ENCODE peak calls at places on chromosomes 13 and 19, in eight cellular contexts. S is activated T-cell treated with anti-CD3 and anti-CD28 coated beads, Interleukin-2, amount 50 U/mL, for 72 hours; U is fibroblast of pulmonary artery; B is hepatic stellate cell; C is activated CD4-positive, alpha-beta T cell treated with anti-CD3 and anti-CD28 coated beads, Interleukin-2, amount 10 ng/mL, durations not matched to agents 7 days and 5 days; O is amniotic stem cell; L is DMS 273 treated with DMSO at 0.1 percent for 48 hours; T is GM12891. F is an unnamed sample.

GRCh38 chr13:87777395-87777794 is 106.2 kb downstream of the SLITRK5 start:
- DNase-seq in L (no peak), T (no peak), U (no peak), S (no peak), B (no peak), O (no peak), C (no peak), F (no peak)

GRCh38 chr13:78147905-78148304 is 229.3 kb upstream of the EDNRB start:
- DNase-seq in L (no peak), U (peak; percentile 89), T (no peak), B (peak; percentile 17), C (no peak), O (peak; percentile 22), S (no peak), F (no peak)

GRCh38 chr13:57865600-57866294 is 234.2 kb downstream of the PCDH17 start:
- DNase-seq in L (no peak), B (no peak), T (no peak), O (no peak), C (no peak), S (no peak), U (no peak), F (no peak)

GRCh38 chr13:108495686-108496363 is 133.6 kb upstream of the MYO16 start:
- DNase-seq in U (no peak), L (no peak), O (no peak), C (no peak), T (peak; percentile 17), S (peak; percentile 4), B (no peak), F (no peak)

GRCh38 chr19:51691122-51692064 is 1.7 kb upstream of the SPACA6 start:
- DNase-seq in O (peak; percentile 34), B (no peak), S (no peak), T (no peak), C (no peak), U (peak; percentile 82), L (no peak), F (no peak)

GRCh38 chr13:29648760-29649159 is 53.3 kb upstream of the SLC7A1 start:
- DNase-seq in S (no peak), L (no peak), C (no peak), T (no peak), U (no peak), B (no peak), O (no peak), F (no peak)

GRCh38 chr13:103277959-103278673 is 211.9 kb upstream of the SLC10A2 start:
- DNase-seq in U (no peak), S (no peak), B (no peak), O (no peak), C (no peak), L (no peak), T (no peak), F (no peak)

GRCh38 chr13:91400094-91400462 is 1.7 kb downstream of the GPC5 start:
- DNase-seq in L (no peak), U (no peak), S (no peak), T (no peak), B (no peak), C (no peak), O (no peak), F (peak; percentile 11)

GRCh38 chr19:38227272-38228004 is 3.4 kb upstream of the DPF1 start:
- DNase-seq in L (no peak), C (no peak), T (no peak), U (no peak), S (no peak), O (no peak), B (no peak), F (no peak)

GRCh38 chr13:27793377-27794074 is 1.2 kb downstream of the GSX1 start:
- DNase-seq in T (no peak), C (no peak), O (no peak), B (no peak), U (no peak), L (no peak), S (no peak), F (no peak)

GRCh38 chr13:21089827-21090226 is 28.4 kb upstream of the LATS2 start:
- DNase-seq in O (no peak), L (no peak), B (no peak), T (no peak), C (no peak), U (no peak), S (no peak), F (no peak)

GRCh38 chr19:19628499-19629134 is 597 bp upstream of the LPAR2 start:
- DNase-seq in T (no peak), O (peak; percentile 40), B (no peak), L (no peak), S (peak; percentile 66), C (no peak), U (peak; percentile 76), F (peak; percentile 68)

GRCh38 chr19:44626067-44626624 is 12.8 kb downstream of the IGSF23 start:
- DNase-seq in B (peak; percentile 82), U (peak; percentile 95), T (no peak), O (peak; percentile 64), S (no peak), C (no peak), L (no peak), F (no peak)

GRCh38 chr19:38388310-38389100 is at the start of gene SPRED3:
- DNase-seq in S (no peak), U (no peak), B (peak; percentile 76), T (no peak), C (no peak), L (no peak), O (no peak), F (peak; percentile 42)

GRCh38 chr19:11345122-11345752 is 831 bp downstream of the TMEM205 start:
- DNase-seq in L (no peak), T (no peak), O (no peak), B (no peak), U (no peak), C (no peak), S (no peak), F (no peak)

GRCh38 chr19:10416380-10417257 is 3.7 kb upstream of the PDE4A start:
- DNase-seq in U (peak; percentile 94), S (peak; percentile 99), C (peak; percentile 93), B (peak; percentile 95), O (peak; percentile 62), T (peak; percentile 73), L (peak; percentile 86), F (peak; percentile 93)

GRCh38 chr13:55464222-55464621 is 1676.5 kb upstream of the PRR20A start:
- DNase-seq in U (no peak), B (no peak), C (no peak), L (no peak), T (no peak), O (no peak), S (no peak), F (no peak)

GRCh38 chr13:113129921-113130750 is 7.5 kb downstream of the F10 start:
- DNase-seq in S (peak; percentile 52), U (peak; percentile 41), L (no peak), O (no peak), T (no peak), C (no peak), B (no peak), F (no peak)

GRCh38 chr19:29497241-29497640 is 28.6 kb upstream of the VSTM2B start:
- DNase-seq in O (no peak), L (no peak), B (no peak), U (no peak), T (no peak), C (no peak), S (no peak), F (no peak)

GRCh38 chr13:29507356-29507755 is 88.1 kb downstream of the SLC7A1 start:
- DNase-seq in B (no peak), T (no peak), O (no peak), C (no peak), U (no peak), S (no peak), L (no peak), F (no peak)

F was measured in GM13976.